ENCODE peak calls at places on chromosomes 12 and 14, in five cellular contexts. G, J, U, Y and N are unnamed samples.

GRCh38 chr12:95102916-95103671 is 29.7 kb upstream of the NR2C1 start:
- DNase-seq in G (peak), J (no peak), U (peak), Y (peak), N (no peak)

GRCh38 chr14:101076451-101077220 is 173.1 kb upstream of the RTL1 start:
- DNase-seq in G (no peak), J (no peak), U (no peak), Y (no peak), N (no peak)

GRCh38 chr12:5745251-5745888 is 199.7 kb downstream of the ANO2 start:
- DNase-seq in G (peak), J (peak), U (peak), Y (peak), N (peak)

GRCh38 chr14:34983148-34983760 is 462 bp downstream of the SRP54 start:
- DNase-seq in G (no peak), J (no peak), U (no peak), Y (no peak), N (no peak)

GRCh38 chr12:69497308-69498026 is 27.3 kb downstream of the FRS2 start:
- DNase-seq in G (no peak), J (no peak), U (peak), Y (no peak), N (no peak)

GRCh38 chr14:53814371-53814770 is 142.3 kb downstream of the BMP4 start:
- DNase-seq in G (no peak), J (no peak), U (no peak), Y (no peak), N (no peak)

GRCh38 chr14:106037380-106037779 is 511.0 kb downstream of the TMEM121 start:
- DNase-seq in G (no peak), J (no peak), U (no peak), Y (no peak), N (no peak)

GRCh38 chr12:31588976-31589375 is 2.0 kb downstream of the DENND5B start:
- DNase-seq in G (no peak), J (no peak), U (peak), Y (no peak), N (no peak)

GRCh38 chr12:90945070-90945649 is 9.8 kb downstream of the CCER1 start:
- DNase-seq in G (peak), J (peak), U (peak), Y (peak), N (no peak)

GRCh38 chr12:95739561-95740313 is 50.8 kb downstream of the NTN4 start:
- DNase-seq in G (no peak), J (no peak), U (no peak), Y (no peak), N (no peak)

GRCh38 chr12:104288635-104289258 is 14.8 kb upstream of the EID3 start:
- DNase-seq in G (peak), J (peak), U (peak), Y (peak), N (peak)

GRCh38 chr12:19196959-19197630 is 67.6 kb downstream of the PLEKHA5 start:
- DNase-seq in G (no peak), J (no peak), U (no peak), Y (peak), N (no peak)

GRCh38 chr12:67483871-67484554 is 164.5 kb upstream of the DYRK2 start:
- DNase-seq in G (no peak), J (no peak), U (peak), Y (no peak), N (no peak)

GRCh38 chr14:73662439-73663056 is 17.8 kb downstream of the DNAL1 start:
- DNase-seq in G (no peak), J (no peak), U (peak), Y (no peak), N (no peak)